ENCODE peak calls at places on chromosome 14, in five cellular contexts. D is coronary artery; T is SK-N-MC; F is CD4-positive, alpha-beta memory T cell; M is AG04450. Z is an unnamed sample.

GRCh38 chr14:62002636-62003035 is 240.4 kb downstream of the SNAPC1 start:
- DNase-seq in D (no peak), M (no peak), F (no peak), T (no peak), Z (peak)

GRCh38 chr14:47262801-47263200 is 412.6 kb downstream of the MDGA2 start:
- DNase-seq in M (no peak), D (no peak), T (no peak), F (no peak), Z (peak)

GRCh38 chr14:80787876-80788275 is 153.7 kb downstream of the CEP128 start:
- DNase-seq in D (no peak), T (no peak), F (no peak), M (no peak), Z (no peak)

GRCh38 chr14:33475623-33476022 is 475.3 kb downstream of the EGLN3 start:
- DNase-seq in T (no peak), F (no peak), M (no peak), D (no peak), Z (peak)

GRCh38 chr14:23112359-23113178 is 6.5 kb downstream of the CEBPE start:
- DNase-seq in T (no peak), D (no peak), F (no peak), M (no peak), Z (no peak)

GRCh38 chr14:41154143-41154807 is 452.4 kb upstream of the LRFN5 start:
- DNase-seq in T (no peak), F (no peak), D (no peak), M (no peak), Z (no peak)

GRCh38 chr14:103427485-103428443 is 42.5 kb downstream of the MARK3 start:
- DNase-seq in T (peak), F (peak), D (no peak), M (no peak), Z (no peak)

GRCh38 chr14:95464524-95464923 is 51.9 kb downstream of the SYNE3 start:
- DNase-seq in T (no peak), D (no peak), M (no peak), F (no peak), Z (no peak)

GRCh38 chr14:45181806-45182205 is 46.1 kb downstream of the FANCM start:
- DNase-seq in D (no peak), F (no peak), T (no peak), M (no peak), Z (no peak)

GRCh38 chr14:104827173-104828055 is 26.5 kb downstream of the ZBTB42 start:
- DNase-seq in D (no peak), M (no peak), F (peak), T (no peak), Z (no peak)

GRCh38 chr14:99224116-99224910 is 47.7 kb downstream of the BCL11B start:
- DNase-seq in T (no peak), D (no peak), M (no peak), F (no peak), Z (no peak)

GRCh38 chr14:60642790-60643397 is 6.4 kb downstream of the SIX1 start:
- DNase-seq in M (no peak), T (no peak), D (no peak), F (no peak), Z (no peak)

GRCh38 chr14:66600416-66600815 is 92.5 kb downstream of the GPHN start:
- DNase-seq in M (no peak), T (no peak), F (no peak), D (no peak), Z (no peak)

GRCh38 chr14:81727243-81727642 is 193.6 kb upstream of the SEL1L start:
- DNase-seq in T (peak), M (no peak), D (no peak), F (no peak), Z (no peak)

DNA sequence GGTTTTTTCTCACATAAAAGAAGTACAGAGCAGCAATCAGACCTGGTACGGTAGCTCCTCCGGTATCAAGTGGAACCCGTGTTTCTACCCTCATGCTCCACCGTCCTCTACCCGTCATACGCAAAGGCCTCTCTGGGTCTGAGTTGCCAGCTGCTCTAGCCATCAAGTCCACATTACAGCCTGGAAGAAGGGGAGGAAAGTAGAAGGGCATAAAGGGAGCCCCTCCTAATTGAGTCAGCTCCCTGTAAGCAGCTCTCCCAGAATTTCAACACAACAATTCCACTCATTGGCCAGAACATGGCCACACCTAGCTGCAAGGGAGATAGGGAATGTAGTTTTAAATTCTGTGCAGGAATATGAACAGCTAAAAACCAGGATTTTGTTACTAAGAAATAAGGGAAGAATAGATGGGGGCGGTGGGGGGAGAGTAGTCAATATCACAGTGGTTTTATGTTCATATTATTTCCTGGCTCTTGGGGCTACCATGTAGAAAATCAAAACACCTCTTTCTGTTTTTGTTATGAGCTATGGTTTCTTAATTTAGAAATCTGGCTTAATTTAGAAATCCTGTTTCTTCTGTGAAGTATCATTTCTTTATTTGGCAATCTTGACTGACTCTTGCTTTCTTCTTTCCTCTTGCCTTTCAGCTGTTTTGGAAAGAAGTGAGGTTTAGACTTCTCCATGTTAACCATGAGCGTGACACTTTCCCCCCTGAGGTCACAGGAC is 103.9 kb downstream of the AKAP6 start:
- DNase-seq in M (no peak), D (peak), F (no peak), T (no peak), Z (no peak)
- H3K27ac ChIP-seq in M (no peak), D (peak), F (no peak), T (no peak), Z (no peak)

DNA sequence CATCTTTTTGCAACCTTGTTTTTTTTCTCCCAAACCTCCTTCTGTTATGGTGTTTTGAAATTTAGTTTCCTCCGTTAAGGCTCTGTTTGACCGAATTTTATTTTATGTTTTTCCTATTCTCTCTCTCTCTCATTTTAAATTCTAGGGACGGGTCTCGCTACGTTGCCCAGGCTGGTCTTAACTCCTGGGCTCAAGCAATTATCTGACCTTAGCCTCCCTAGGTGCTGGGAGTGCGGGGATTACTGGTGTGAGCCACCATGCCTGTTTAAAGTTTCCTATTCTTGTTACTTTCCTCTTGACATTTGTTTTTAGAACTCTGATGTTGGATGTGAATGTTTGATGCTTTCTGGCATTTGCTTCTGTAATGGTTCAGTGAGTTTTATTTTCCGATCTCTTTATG is 1.0 kb downstream of the ZC3H14 start:
- DNase-seq in F (no peak), T (no peak), M (no peak), D (no peak), Z (no peak)
- H3K27ac ChIP-seq in F (peak), T (peak), M (no peak), D (peak), Z (no peak)

DNA sequence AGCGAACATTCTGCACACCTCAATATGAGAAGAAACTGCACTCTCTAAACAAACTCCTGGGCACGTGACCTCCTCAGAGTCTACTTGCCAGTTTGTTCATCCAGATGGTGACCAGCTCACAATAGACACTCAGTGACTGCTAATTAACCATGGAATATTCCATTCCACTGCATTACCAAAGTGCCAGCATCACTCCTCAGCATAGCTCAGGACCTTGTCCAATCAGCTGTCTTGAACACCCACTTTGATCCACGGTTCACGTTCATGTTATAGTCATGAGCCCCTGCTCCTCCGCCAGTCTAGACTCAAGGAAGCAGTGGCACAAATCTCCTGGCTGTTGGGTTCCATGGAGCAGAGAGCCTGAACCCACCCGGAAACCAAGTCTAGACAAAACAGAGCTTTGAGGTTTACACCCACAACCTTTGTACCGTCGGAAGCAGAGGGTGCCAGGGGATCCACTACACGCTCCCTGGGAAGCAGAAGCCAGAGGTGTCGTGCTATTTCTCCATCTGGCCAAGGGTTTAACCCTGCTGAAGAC is 285.3 kb downstream of the ZFP36L1 start:
- DNase-seq in M (no peak), F (peak), T (no peak), D (no peak), Z (no peak)
- H3K27ac ChIP-seq in M (no peak), F (peak), T (no peak), D (no peak), Z (peak)

DNA sequence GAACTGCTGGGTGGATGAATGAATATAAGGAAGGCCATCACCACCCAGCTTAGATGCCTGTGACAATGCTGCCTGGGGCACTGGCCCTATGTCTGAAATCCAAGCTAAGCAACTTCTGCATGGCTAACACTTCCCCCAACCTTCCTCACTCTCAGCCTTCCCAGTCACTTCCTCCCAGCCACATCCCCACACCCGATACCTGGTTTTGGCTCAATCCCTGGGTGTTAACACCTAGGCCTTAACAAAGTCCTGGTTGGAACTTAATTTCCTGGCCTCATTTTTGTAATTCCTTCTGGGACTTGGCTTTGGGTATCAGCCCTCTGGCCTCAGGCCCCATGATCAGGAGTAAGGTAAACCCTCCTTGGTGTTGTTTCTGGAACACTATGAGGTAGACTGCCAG is 110.0 kb downstream of the EFCAB11 start:
- DNase-seq in T (no peak), M (no peak), F (no peak), D (no peak), Z (no peak)
- H3K27ac ChIP-seq in T (no peak), M (peak), F (no peak), D (no peak), Z (no peak)

DNA sequence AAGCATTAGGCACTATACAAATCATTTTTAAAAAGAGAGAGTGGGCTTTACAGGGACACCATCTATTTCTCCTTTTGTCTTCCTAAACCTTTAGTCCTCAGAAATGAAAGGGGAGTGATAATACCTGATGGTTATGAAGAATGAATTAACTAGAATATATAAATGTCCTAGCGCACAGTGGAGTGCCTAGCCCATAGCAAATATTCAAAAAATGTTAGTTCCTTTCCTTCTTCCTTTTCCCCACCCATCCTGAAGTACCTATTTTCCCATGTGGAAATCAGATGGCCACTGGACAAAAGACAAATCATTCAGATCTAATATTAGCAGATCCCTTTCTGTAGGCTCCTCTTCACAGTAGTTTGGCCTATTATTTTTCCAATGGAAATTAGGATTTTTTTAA is 90.0 kb downstream of the SLC25A21 start:
- DNase-seq in F (no peak), D (no peak), T (no peak), M (no peak), Z (no peak)
- H3K27ac ChIP-seq in F (no peak), D (no peak), T (no peak), M (no peak), Z (no peak)

GRCh38 chr14:77184396-77185092 is 2.9 kb downstream of the TMEM63C start:
- DNase-seq in T (no peak), D (no peak), M (no peak), F (no peak), Z (no peak)
- H3K27ac ChIP-seq in T (no peak), D (no peak), M (no peak), F (no peak), Z (peak)

GRCh38 chr14:100651999-100652508 is 64.8 kb upstream of the BEGAIN start:
- DNase-seq in F (no peak), T (no peak), D (no peak), M (peak), Z (no peak)

GRCh38 chr14:100654025-100654813 is 67.0 kb upstream of the BEGAIN start:
- DNase-seq in F (no peak), T (no peak), M (no peak), D (no peak), Z (no peak)

GRCh38 chr14:100653409-100653808 is 66.2 kb upstream of the BEGAIN start:
- DNase-seq in T (no peak), M (no peak), D (no peak), F (peak), Z (no peak)

GRCh38 chr14:100654814-100655795 is 67.9 kb upstream of the BEGAIN start:
- DNase-seq in M (no peak), F (peak), T (no peak), D (no peak), Z (peak)

DNA sequence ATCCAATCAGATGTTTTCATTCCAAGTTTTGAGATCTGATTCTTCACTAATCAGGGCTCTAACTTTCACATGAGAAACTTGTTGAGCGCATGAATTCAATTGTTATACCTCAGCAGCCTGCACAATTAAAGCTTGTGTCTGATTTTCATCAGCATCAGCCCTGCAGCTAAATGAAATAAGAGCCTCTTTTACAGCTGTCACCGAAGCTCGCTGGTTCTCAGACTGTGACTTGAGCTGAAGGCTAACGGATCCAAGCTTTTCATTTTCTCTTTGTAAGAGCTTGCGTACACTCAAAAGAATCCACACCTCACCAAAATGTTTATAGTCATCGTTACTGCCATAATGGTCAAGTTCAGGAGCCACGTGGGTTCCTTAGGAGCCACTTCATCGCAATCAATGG is 65.5 kb upstream of the BEGAIN start:
- DNase-seq in M (no peak), D (no peak), F (no peak), T (no peak), Z (no peak)
- H3K27ac ChIP-seq in M (no peak), D (no peak), F (no peak), T (no peak), Z (no peak)

Z was measured in RWPE1.